ENCODE peak calls at places on chromosomes 2 and 18, in four cellular contexts. Q is heart left ventricle, K is osteocyte, A is astrocyte of the spinal cord. P is an unnamed sample.

GRCh38 chr2:39954346-39954745 is 175.3 kb upstream of the THUMPD2 start:
- DNase-seq in Q (no peak), K (no peak), A (peak; percentile 58), P (no peak)

GRCh38 chr2:96547751-96548161 is 11.2 kb downstream of the ARID5A start:
- DNase-seq in Q (no peak), K (no peak), A (peak; percentile 76), P (peak; percentile 50)

GRCh38 chr2:150883521-150883895 is 378.2 kb downstream of the RBM43 start:
- DNase-seq in Q (no peak), K (no peak), A (no peak), P (no peak)

GRCh38 chr2:129460643-129461198 is 518.7 kb upstream of the RAB6C start:
- DNase-seq in Q (no peak), K (peak; percentile 80), A (no peak), P (peak; percentile 65)

GRCh38 chr2:86704482-86704971 is 15.6 kb upstream of the RMND5A start:
- DNase-seq in Q (peak; percentile 86), K (no peak), A (peak; percentile 79), P (no peak)

GRCh38 chr2:187543488-187543887 is 10.7 kb downstream of the TFPI start:
- DNase-seq in Q (no peak), K (no peak), A (no peak), P (no peak)

GRCh38 chr18:77148289-77148688 is 15.7 kb upstream of the MBP start:
- DNase-seq in Q (no peak), K (no peak), A (no peak), P (no peak)

GRCh38 chr2:168550670-168551069 is 94.6 kb downstream of the CERS6 start:
- DNase-seq in Q (peak; percentile 43), K (no peak), A (no peak), P (no peak)

GRCh38 chr2:61707984-61708852 is 145.6 kb downstream of the FAM161A start:
- DNase-seq in Q (no peak), K (no peak), A (peak; percentile 16), P (no peak)

GRCh38 chr18:13800505-13801259 is 23.3 kb upstream of the MC5R start:
- DNase-seq in Q (peak; percentile 76), K (peak; percentile 81), A (peak; percentile 36), P (no peak)

GRCh38 chr2:25241452-25241851 is 73.1 kb upstream of the POMC start:
- DNase-seq in Q (no peak), K (no peak), A (no peak), P (no peak)

GRCh38 chr2:18412980-18413793 is 147.3 kb downstream of the RDH14 start:
- DNase-seq in Q (no peak), K (no peak), A (peak; percentile 50), P (no peak)

GRCh38 chr2:120693121-120693520 is 42.5 kb upstream of the GLI2 start:
- DNase-seq in Q (no peak), K (no peak), A (no peak), P (no peak)

GRCh38 chr2:203706403-203706802 is at the start of gene CD28:
- DNase-seq in Q (peak; percentile 60), K (no peak), A (no peak), P (no peak)

GRCh38 chr2:56127013-56127772 is 56.6 kb upstream of the CCDC85A start:
- DNase-seq in Q (no peak), K (no peak), A (no peak), P (no peak)

GRCh38 chr18:37578886-37579513 is 13.4 kb upstream of the CELF4 start:
- DNase-seq in Q (no peak), K (no peak), A (peak; percentile 4), P (no peak)

GRCh38 chr2:196486145-196486544 is 153.4 kb upstream of the CCDC150 start:
- DNase-seq in Q (peak; percentile 30), K (no peak), A (peak; percentile 73), P (no peak)

GRCh38 chr2:72947947-72948346 is 30.6 kb downstream of the EMX1 start:
- DNase-seq in Q (no peak), K (no peak), A (no peak), P (no peak)

GRCh38 chr2:197705912-197706838 is 1.0 kb downstream of the MARS2 start:
- DNase-seq in Q (no peak), K (no peak), A (no peak), P (peak; percentile 77)

GRCh38 chr2:230785346-230785745 is 72.7 kb downstream of the CAB39 start:
- DNase-seq in Q (no peak), K (no peak), A (no peak), P (no peak)

GRCh38 chr2:75481041-75481836 is 79.5 kb downstream of the EVA1A start:
- DNase-seq in Q (no peak), K (no peak), A (peak; percentile 15), P (no peak)

GRCh38 chr18:4270988-4271387 is 184.1 kb downstream of the DLGAP1 start:
- DNase-seq in Q (no peak), K (no peak), A (no peak), P (no peak)

GRCh38 chr18:21997207-21998143 is 171.9 kb upstream of the GATA6 start:
- DNase-seq in Q (no peak), K (no peak), A (peak; percentile 49), P (no peak)

DNA sequence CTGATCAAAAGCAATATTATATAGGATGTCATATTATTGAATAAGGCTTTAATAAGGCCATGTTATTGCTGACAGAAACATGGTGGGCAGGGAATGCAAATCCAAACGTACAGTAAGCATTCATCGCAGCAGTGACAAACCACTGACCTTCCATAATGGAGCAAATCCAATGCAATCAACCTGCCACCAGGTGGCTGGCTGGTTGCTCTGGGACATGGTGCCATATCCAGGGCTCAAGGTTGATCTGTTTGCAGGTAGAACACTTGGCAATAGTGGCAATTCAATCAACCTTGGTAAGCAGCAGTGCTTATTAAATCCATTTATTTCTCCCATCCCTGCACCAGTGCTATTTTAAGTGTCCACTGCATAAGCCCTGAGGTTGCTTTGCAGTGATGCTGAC is 75.4 kb downstream of the CERKL start:
- DNase-seq in Q (no peak), K (no peak), A (no peak), P (no peak)
- TF ChIP-seq CTCF in Q (no peak), K (no peak), A (peak; percentile 4), P (no peak)

DNA sequence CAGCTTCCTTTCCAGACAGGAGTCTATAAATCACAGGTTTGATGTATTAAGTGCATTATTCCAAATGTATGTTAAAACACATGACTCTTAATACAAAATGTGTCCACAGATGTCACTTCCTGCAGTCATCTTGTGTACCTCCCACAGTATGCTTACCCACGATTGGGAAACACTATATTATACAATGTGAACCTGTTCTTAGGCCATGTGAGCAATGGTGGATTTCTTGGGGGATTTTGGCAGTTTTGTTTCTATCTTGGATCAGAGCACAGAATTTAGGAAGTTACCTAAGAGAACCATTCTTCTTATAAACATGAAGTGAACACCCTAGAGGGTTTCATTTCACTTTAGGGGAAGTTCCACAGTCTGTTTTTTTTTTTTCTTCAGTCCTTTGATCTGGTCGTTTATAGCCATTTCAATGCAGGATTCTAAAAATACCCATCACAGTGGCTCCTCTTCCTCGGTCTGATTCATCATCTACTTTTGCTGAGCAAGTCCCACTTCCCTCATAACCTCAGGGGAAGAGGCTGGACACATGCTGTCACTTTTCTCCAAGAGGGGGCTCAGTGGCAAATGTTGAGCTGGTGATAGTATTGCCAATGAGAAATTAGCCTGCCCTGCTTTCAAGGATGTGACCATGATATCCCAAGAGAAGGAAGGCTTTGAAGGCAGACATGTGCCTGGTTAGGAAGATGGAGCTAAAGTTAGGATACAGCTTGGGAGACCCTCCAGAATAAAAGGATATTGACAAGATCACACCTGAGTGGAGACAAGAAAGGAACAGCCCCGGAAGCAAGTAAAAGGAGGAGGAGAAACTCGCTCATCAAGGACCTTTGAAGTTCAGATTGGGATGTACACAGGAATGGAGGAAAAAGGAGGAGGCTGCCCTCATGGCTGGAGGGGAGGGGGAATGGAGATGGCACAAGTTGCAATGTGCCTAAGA is 22.6 kb downstream of the PLEK start:
- DNase-seq in Q (no peak), K (no peak), A (no peak), P (no peak)
- TF ChIP-seq CTCF in Q (no peak), K (no peak), A (no peak), P (no peak)

DNA sequence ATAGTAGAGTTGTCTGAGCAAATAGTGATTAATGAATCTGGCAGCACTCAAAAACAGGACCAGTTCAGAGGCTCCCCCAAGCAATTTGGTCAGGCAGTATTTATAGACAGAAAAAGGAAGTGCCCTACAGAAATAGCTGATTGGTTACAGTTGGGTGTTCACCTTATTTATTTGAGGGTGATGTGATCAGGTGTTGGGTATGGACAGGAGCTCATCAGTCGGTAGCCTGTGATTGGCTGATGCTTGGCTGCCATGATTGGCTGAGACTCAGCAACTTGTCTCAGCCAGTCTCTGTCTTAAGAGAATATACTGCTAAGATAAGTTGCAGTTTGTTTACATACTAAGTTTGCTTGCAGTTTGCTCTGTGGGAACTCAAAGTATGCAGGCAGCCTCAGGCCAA is 9.4 kb downstream of the ABCG8 start:
- DNase-seq in Q (no peak), K (no peak), A (no peak), P (no peak)
- TF ChIP-seq CTCF in Q (no peak), K (no peak), A (no peak), P (no peak)

DNA sequence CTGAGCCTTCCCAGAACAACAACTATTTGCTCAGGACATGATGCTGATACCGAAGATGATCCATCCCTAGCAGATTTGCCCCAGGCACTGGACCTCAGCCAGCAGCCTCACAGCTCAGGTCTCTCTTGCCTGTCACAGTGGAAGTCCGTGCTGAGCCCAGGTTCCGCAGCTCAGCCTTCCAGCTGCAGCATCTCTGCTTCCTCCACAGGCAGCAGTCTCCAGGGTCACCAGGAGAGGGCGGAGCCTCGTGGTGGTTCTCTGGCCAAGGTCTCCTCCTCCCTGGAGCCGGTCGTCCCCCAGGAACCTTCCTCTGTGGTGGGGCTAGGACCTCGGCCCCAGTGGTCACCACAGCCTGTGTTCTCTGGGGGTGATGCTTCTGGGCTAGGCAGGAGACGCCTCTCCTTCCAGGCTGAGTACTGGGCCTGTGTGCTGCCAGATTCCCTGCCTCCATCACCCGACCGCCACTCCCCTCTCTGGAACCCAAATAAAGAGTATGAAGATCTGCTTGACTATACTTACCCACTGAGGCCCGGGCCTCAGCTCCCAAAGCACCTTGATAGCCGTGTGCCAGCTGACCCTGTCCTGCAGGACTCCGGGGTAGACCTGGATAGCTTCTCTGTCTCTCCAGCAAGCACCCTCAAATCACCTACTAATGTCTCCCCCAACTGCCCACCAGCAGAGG is 15.4 kb downstream of the CEP68 start:
- DNase-seq in Q (peak; percentile 38), K (no peak), A (no peak), P (no peak)
- TF ChIP-seq CTCF in Q (no peak), K (peak; percentile 25), A (peak; percentile 45), P (no peak)

GRCh38 chr18:31102941-31103340 is 720 bp upstream of the DSC2 start:
- DNase-seq in Q (no peak), K (no peak), A (no peak), P (no peak)

GRCh38 chr18:31103423-31103822 is 1.2 kb upstream of the DSC2 start:
- DNase-seq in Q (no peak), K (no peak), A (no peak), P (no peak)

GRCh38 chr18:31102020-31102684 is at the start of gene DSC2:
- DNase-seq in Q (peak; percentile 44), K (no peak), A (no peak), P (peak; percentile 72)

GRCh38 chr18:31105733-31106132 is 3.5 kb upstream of the DSC2 start:
- DNase-seq in Q (no peak), K (no peak), A (no peak), P (no peak)

GRCh38 chr18:31104444-31104843 is 2.2 kb upstream of the DSC2 start:
- DNase-seq in Q (no peak), K (no peak), A (no peak), P (no peak)
- TF ChIP-seq CTCF in Q (no peak), K (no peak), A (no peak), P (no peak)